ENCODE peak calls at places on chromosomes 4 and X, in four cellular contexts. E is HCT116, B is K562, V is HepG2. H is an unnamed sample. For H3K4me1, the result is how much of the 10 kb centered on the place peaks cover.

GRCh38 chrX:153981771-153982533 is 9.4 kb downstream of the TMEM187 start:
- DNase-seq in E (no peak), V (no peak), B (no peak), H (no peak)

GRCh38 chrX:11770320-11770719 is 12.3 kb downstream of the MSL3 start:
- DNase-seq in E (peak), V (peak), B (peak), H (no peak)

GRCh38 chrX:45889471-45889870 is 655.8 kb downstream of the ZNF674 start:
- DNase-seq in V (peak), B (no peak), E (no peak), H (no peak)

GRCh38 chr4:42638993-42639392 is 17.9 kb downstream of the ATP8A1 start:
- DNase-seq in E (no peak), V (no peak), B (no peak), H (no peak)

GRCh38 chr4:1511441-1512041 is 105.3 kb upstream of the NKX1-1 start:
- DNase-seq in V (peak), B (peak), E (peak), H (no peak)

GRCh38 chr4:118352843-118353373 is at the start of gene PRSS12:
- DNase-seq in V (peak), B (peak), E (peak), H (no peak)

GRCh38 chrX:14934423-14934822 is 61.2 kb downstream of the MOSPD2 start:
- DNase-seq in E (no peak), V (no peak), B (no peak), H (no peak)

GRCh38 chrX:154378799-154379568 is at the start of gene EMD:
- DNase-seq in V (peak), E (peak), B (peak), H (peak)

GRCh38 chr4:18844726-18845125 is 823.2 kb upstream of the LCORL start:
- DNase-seq in B (no peak), E (no peak), V (no peak), H (no peak)

GRCh38 chrX:45622042-45622423 is 421.4 kb upstream of the DIPK2B start:
- DNase-seq in B (no peak), E (no peak), V (no peak), H (no peak)

GRCh38 chrX:11540532-11541377 is 125.0 kb downstream of the ARHGAP6 start:
- DNase-seq in V (no peak), B (no peak), E (no peak), H (no peak)

GRCh38 chrX:23373129-23373804 is 38.6 kb downstream of the PTCHD1 start:
- DNase-seq in B (no peak), E (no peak), V (no peak), H (peak)

GRCh38 chr4:160180206-160180605 is 1077.3 kb downstream of the RAPGEF2 start:
- DNase-seq in E (peak), V (no peak), B (no peak), H (no peak)

DNA sequence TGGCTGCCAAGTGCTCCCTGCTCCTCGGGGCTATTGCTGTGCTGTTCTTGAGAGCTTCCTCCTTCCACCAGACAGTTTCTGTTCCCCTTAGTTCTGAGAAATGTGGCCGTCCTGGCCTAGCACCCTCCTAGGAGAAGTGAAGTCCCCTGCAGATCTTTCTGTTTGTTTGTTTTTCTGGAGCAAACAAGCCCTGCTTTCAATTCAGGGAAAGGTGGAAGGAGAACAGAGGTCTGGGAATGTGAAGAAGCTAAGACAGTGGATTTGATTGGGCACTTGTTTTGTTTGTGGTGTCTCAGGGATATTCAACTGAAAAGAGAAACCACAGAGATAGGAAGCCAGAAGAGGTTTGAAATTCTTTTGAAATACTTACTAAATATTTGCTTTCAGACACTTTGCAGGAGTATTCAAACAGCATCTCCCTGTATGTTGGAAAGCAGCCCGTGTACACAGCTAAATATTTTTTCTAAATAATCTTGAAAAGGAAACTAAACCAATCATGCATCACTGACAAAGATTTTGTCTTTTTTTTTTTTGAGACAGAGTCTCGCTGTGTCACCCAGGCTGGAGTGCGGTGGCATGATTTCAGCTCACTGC is 36.5 kb upstream of the PPM1K start:
- DNase-seq in B (no peak), V (no peak), E (no peak), H (no peak)
- TF ChIP-seq TCF7L2 in B (no peak), V (no peak), E (no peak), H (no peak)

GRCh38 chr4:57076646-57077045 is 33.5 kb downstream of the IGFBP7 start:
- DNase-seq in B (no peak), V (no peak), E (no peak), H (no peak)

GRCh38 chr4:57074753-57075152 is 35.4 kb downstream of the IGFBP7 start:
- DNase-seq in B (no peak), E (no peak), V (no peak), H (no peak)

GRCh38 chr4:57075353-57075752 is 34.8 kb downstream of the IGFBP7 start:
- DNase-seq in V (no peak), E (no peak), B (no peak), H (no peak)

GRCh38 chr4:57078685-57079521 is 31.3 kb downstream of the IGFBP7 start:
- DNase-seq in E (no peak), V (peak), B (no peak), H (no peak)

GRCh38 chr4:57077550-57078311 is 32.5 kb downstream of the IGFBP7 start:
- DNase-seq in B (no peak), E (no peak), V (peak), H (no peak)
- H3K4me1 ChIP-seq in B (under half), E (under half), V (under half), H (under half)

GRCh38 chr4:115945026-115945425 is 831.6 kb upstream of the NDST4 start:
- DNase-seq in B (no peak), E (no peak), V (no peak), H (no peak)

GRCh38 chr4:115950806-115951205 is 837.4 kb upstream of the NDST4 start:
- DNase-seq in E (no peak), B (no peak), V (no peak), H (no peak)
- TF ChIP-seq CTCF in E (no peak), B (no peak), V (no peak), H (no peak)

DNA sequence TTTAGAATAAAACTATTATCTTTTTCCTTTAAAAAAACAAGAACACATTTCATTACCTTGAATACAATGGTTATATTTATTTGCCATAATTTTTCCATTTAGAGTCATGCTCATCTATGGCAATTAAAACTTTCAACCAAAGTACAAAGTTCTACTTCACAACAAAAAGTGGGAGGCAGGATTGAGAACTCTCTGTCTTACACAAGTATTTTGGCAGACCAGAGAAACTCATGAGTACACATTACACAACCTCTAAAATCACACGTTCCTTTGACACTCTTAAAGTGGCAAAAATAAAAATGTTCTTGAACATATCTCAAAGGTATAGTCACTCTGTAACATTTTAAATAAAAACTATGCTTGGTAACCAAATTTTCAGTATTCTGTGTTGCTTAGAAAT is 213.4 kb downstream of the IL15 start:
- DNase-seq in V (no peak), E (no peak), B (no peak), H (no peak)
- TF ChIP-seq TCF7L2 in V (no peak), E (no peak), B (no peak), H (no peak)

GRCh38 chr4:125390126-125390525 is 75.4 kb downstream of the FAT4 start:
- DNase-seq in E (no peak), B (no peak), V (no peak), H (peak)
- H3K4me1 ChIP-seq in E (under half), B (under half), V (under half), H (under half)

GRCh38 chrX:16826207-16826606 is 39.9 kb downstream of the TXLNG start:
- DNase-seq in V (peak), E (no peak), B (peak), H (no peak)
- TF ChIP-seq CTCF in V (peak), E (peak), B (peak), H (peak)

GRCh38 chr4:111631157-111631999 is 513.9 kb upstream of the FAM241A start:
- DNase-seq in E (peak), B (no peak), V (no peak), H (no peak)

GRCh38 chr4:111630705-111631104 is 514.5 kb upstream of the FAM241A start:
- DNase-seq in B (no peak), V (peak), E (peak), H (no peak)

GRCh38 chr4:111633663-111634266 is 511.5 kb upstream of the FAM241A start:
- DNase-seq in E (no peak), V (no peak), B (no peak), H (no peak)

GRCh38 chr4:111632752-111633151 is 512.5 kb upstream of the FAM241A start:
- DNase-seq in B (no peak), V (no peak), E (no peak), H (no peak)

DNA sequence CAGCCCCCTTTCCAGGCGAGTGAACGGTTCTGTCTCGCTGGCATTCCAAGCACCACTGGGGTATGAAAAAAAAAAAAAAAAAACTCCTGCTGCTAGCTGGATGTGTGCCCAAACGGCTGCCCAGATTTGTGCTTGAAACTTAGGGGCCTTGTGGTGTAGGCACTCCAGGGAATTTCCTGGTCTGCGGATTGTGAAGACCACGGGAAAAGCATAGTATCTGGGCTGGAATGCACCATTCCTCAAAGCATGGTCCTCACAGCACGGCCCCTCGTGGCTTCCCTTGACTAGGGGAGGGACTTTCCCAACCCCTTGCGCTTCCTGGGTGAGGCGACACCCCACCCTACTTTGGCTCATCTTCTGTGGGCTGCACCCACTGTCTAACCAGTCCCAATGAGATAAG is 516.8 kb upstream of the FAM241A start:
- DNase-seq in E (no peak), V (no peak), B (no peak), H (no peak)
- TF ChIP-seq TCF7L2 in E (no peak), V (no peak), B (no peak), H (no peak)

H was measured in Panc1.